ENCODE peak calls at places on chromosomes 16 and 17, in nine cellular contexts. R is ovary, U is GM12891, O is IMR-90, X is Peyer's patch, L is transverse colon, M is endothelial cell of umbilical vein, S is esophagus squamous epithelium, V is prostate gland. B is an unnamed sample.

GRCh38 chr16:3690991-3691720 is 26.2 kb downstream of the TRAP1 start:
- DNase-seq in R (no peak), U (no peak), O (no peak), X (no peak), L (no peak), M (no peak), S (no peak), V (no peak), B (no peak)

GRCh38 chr17:61442878-61443474 is 9.2 kb upstream of the TBX4 start:
- DNase-seq in R (no peak), U (no peak), O (no peak), X (no peak), L (no peak), M (no peak), S (no peak), V (no peak), B (no peak)

GRCh38 chr17:78357177-78357586 is 2.7 kb downstream of the SOCS3 start:
- DNase-seq in R (peak), U (no peak), O (peak), X (no peak), L (no peak), M (peak), S (no peak), V (no peak), B (peak)

GRCh38 chr17:46979023-46979870 is at the start of gene RPRML:
- DNase-seq in R (peak), U (peak), O (no peak), X (peak), L (peak), M (peak), S (no peak), V (no peak), B (peak)

GRCh38 chr17:8081876-8082275 is 5.6 kb downstream of the ALOX12B start:
- DNase-seq in R (no peak), U (no peak), O (no peak), X (no peak), L (no peak), M (no peak), S (no peak), V (no peak), B (no peak)

GRCh38 chr16:81499576-81500380 is 55.2 kb downstream of the CMIP start:
- DNase-seq in R (no peak), U (no peak), O (no peak), X (no peak), L (no peak), M (no peak), S (no peak), V (peak), B (no peak)

GRCh38 chr17:42554250-42555121 is 1.8 kb downstream of the HSD17B1 start:
- DNase-seq in R (peak), U (peak), O (peak), X (peak), L (peak), M (peak), S (no peak), V (peak), B (peak)

GRCh38 chr16:62190426-62190825 is 154.2 kb upstream of the CDH8 start:
- DNase-seq in R (no peak), U (no peak), O (no peak), X (no peak), L (no peak), M (no peak), S (no peak), V (no peak), B (no peak)

GRCh38 chr17:54536306-54536705 is 364.3 kb upstream of the TOM1L1 start:
- DNase-seq in R (no peak), U (no peak), O (no peak), X (no peak), L (no peak), M (no peak), S (no peak), V (no peak), B (no peak)

DNA sequence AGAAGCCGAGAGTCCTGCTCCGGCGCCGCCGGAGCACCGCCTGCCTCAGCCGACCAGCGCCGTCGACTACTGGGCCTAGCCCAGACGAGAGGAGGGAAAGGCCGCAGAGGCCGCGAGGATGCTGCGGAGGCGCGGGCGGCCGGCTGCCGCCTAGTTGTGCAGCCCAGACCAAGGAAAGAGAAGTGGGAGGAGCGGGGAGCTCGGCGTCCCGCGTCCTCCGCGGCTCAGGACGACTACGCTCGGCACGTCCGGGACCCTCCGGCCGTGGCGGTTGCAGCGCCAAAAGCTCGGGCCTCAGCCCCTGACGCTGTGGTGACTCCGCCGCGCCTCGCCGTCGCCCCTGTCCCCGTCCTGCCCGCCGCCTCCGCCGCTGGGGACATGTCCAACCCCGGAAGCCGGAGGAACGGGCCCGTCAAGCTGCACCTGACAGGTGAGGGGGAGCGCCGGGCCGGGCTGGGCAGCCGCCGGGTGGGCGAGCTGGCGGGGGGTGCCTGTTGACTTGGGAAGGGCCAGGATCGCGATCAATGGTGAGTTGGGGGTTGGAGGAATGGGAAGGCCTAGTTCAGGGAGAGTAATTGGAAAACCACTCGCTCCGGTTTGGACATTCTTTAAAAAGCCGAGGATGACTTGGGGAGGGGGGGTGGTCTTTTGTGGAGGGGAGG is 37.7 kb downstream of the RNF135 start:
- DNase-seq in R (peak), U (peak), O (peak), X (peak), L (peak), M (peak), S (no peak), V (peak), B (no peak)
- TF ChIP-seq POLR2A in R (no peak), U (peak), O (no peak), X (peak), L (peak), M (no peak), S (no peak), V (peak), B (no peak)

GRCh38 chr17:59516451-59516850 is 49.0 kb upstream of the DHX40 start:
- DNase-seq in R (no peak), U (no peak), O (no peak), X (no peak), L (no peak), M (no peak), S (no peak), V (no peak), B (no peak)
- TF ChIP-seq POLR2A in R (no peak), U (no peak), O (no peak), X (no peak), L (no peak), M (no peak), S (no peak), V (no peak), B (no peak)

DNA sequence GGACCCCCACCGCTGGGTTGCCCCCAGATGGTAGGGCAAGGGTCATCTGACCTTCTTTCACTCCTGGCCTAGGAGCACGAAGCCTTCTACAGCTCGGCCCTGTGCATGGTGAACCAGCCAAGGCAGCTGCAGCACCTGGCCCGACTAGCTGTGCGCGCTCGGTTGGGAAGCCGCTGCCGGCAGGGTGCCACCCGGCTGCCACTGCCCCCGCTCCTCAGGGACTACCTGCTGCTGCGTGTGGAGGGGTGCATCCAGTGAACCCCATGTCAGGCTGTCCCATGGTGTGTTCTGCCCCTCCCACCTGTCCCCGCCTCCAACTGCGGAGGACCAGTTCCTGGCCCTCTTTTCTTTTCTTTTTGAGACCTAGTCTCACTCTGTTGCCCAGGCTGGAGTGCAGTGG is 7.6 kb downstream of the ASB16 start:
- DNase-seq in R (no peak), U (no peak), O (no peak), X (no peak), L (no peak), M (no peak), S (no peak), V (no peak), B (no peak)
- TF ChIP-seq POLR2A in R (no peak), U (no peak), O (no peak), X (no peak), L (no peak), M (no peak), S (no peak), V (no peak), B (no peak)

DNA sequence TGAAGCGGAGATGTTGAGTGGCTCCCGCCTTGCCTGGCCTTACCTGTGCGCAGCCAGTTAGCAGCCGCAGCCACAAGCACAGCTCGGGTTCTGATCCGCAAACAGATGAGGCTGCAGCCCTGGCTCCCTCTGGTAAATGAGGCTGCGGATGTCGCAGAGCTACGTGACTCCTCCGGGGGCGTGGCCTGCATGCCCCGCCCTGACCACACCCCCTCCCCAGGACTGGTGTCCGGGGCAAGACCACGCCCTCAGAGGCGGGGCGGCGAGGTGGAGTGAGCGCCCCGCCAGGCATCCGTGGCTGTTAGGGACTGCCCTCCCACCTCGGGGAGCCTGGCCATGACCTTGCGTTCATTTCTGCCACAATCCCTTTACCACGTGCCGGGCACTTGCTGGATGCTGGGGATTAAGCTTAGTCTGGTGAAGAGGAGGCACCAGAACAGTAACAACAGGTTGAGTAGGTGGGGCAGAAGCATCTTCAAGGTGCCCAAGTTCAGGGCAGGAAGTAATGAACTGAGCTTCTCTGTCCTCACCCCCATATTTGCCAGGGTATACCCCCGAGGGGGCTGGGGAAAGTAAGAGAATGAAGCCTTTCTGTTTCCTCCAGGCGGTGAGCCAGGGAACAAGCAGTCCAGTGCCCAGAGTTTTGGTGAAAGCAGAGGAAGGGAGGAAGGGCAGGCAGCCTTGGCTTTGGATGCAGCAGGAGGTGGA is at the start of gene ALDOC:
- DNase-seq in R (peak), U (peak), O (peak), X (peak), L (peak), M (peak), S (peak), V (peak), B (peak)
- TF ChIP-seq POLR2A in R (peak), U (peak), O (peak), X (peak), L (peak), M (peak), S (peak), V (peak), B (no peak)

DNA sequence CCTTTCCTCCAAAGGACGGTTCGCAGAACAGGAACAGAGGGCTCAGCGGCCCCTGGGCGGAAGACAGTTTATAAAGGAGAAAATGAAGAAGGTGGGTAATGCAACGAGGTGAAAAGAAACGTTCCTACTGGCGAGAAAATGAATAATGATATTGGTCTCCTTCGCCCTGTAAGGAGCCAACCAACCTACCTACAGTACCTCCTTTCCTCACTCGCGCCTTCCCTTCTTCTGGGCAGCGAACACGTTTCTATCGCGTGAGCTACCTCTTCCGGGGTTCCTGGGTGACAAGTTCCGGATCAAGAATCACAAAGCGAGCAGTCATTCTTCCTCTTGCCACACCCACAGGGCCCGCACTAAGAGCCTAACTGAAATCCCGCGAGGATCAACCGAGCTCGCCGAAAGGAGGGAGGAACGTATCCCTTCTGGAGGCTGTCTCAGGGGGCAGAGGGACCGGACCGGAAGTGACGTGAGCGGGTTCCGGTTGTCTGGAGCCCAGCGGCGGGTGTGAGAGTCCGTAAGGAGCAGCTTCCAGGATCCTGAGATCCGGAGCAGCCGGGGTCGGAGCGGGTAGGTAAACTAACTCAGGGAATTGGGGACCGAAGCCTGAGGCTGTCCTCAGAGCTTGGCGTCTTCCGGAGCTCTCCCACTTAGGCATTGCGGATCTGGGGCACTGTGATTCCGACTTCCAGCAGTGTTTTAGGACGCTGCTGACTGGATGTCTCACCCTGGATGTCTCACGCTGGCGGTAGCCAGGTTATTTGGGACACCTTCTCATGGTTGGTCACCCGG is at the start of the genes PTRH2 and VMP1:
- DNase-seq in R (peak), U (peak), O (peak), X (peak), L (peak), M (peak), S (peak), V (peak), B (peak)
- TF ChIP-seq POLR2A in R (peak), U (peak), O (peak), X (peak), L (peak), M (peak), S (peak), V (peak), B (peak)

GRCh38 chr17:40341808-40342574 is 22.5 kb downstream of the GJD3 start:
- DNase-seq in R (peak), U (no peak), O (peak), X (peak), L (peak), M (peak), S (no peak), V (peak), B (no peak)
- TF ChIP-seq POLR2A in R (peak), U (no peak), O (peak), X (peak), L (peak), M (no peak), S (no peak), V (peak), B (peak)

DNA sequence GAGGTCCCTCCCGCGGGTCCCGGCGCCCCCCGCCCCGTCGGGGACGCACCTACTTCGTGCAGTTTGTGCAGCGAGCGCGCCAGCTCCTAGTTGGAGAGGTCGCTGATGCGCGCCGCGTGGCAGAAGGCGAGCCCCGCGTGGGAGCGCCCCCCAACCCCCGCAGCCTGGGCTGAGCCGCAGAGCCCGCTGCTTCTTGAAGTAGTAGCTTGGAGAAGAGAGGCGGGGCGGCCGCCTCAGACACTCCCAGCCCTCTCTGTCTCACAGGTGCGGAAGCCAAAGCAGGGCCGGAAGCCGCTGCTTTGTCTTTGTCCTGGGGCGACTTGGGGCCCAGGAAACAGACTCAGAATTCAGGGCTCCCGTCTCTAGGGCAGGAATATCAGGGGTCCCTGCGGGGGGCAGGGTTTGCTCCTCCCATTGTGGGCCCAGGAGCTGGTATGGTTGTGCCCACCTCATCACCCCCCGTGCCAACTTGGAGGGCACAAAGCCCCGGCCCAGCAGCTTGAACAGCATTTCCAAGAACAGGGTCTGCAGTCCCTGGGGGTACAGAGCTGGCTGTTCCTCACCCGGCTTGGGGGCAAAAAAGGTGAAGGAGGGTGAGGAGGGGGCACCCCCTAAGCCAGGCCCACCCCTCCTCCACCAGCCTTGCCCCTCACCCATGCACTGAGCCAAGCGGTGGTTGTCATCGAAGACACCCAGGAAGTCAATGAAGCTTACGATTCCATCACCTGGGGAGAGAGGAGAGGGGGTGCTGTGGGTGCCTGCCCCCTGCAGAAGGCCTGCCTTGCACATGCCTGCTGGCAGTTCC is 13.6 kb downstream of the SPATA32 start:
- DNase-seq in R (no peak), U (peak), O (no peak), X (peak), L (peak), M (no peak), S (no peak), V (peak), B (no peak)
- TF ChIP-seq POLR2A in R (no peak), U (peak), O (no peak), X (no peak), L (peak), M (no peak), S (no peak), V (no peak), B (no peak)